ENCODE peak calls at places on chromosomes 1 and 21, in six cellular contexts. C is tibial nerve, V is ascending aorta, N is AG04450, X is adrenal gland, L is hepatocyte. T is an unnamed sample.

GRCh38 chr1:66330711-66331110 is 203.2 kb upstream of the SGIP1 start:
- DNase-seq in V (no peak), X (no peak), C (no peak), N (peak; percentile 33), L (no peak), T (no peak)

GRCh38 chr1:229629251-229629650 is 3.2 kb downstream of the URB2 start:
- DNase-seq in N (no peak), C (no peak), L (no peak), X (no peak), V (no peak), T (no peak)

GRCh38 chr1:151458936-151459330 is 361 bp downstream of the POGZ start:
- DNase-seq in V (no peak), N (peak; percentile 39), C (peak; percentile 29), L (peak; percentile 77), X (peak; percentile 79), T (no peak)

GRCh38 chr1:29586215-29586614 is 349.9 kb downstream of the PTPRU start:
- DNase-seq in X (no peak), V (no peak), L (no peak), C (no peak), N (no peak), T (no peak)

GRCh38 chr1:156625436-156626078 is 6.3 kb downstream of the HAPLN2 start:
- DNase-seq in X (peak; percentile 46), C (peak; percentile 40), N (no peak), V (no peak), L (peak; percentile 73), T (peak; percentile 61)

GRCh38 chr21:30463713-30464112 is 16.5 kb downstream of the KRTAP19-1 start:
- DNase-seq in C (no peak), V (no peak), N (no peak), X (no peak), L (peak; percentile 12), T (no peak)

GRCh38 chr1:151993084-151993733 is 450 bp downstream of the S100A10 start:
- DNase-seq in C (no peak), L (peak; percentile 35), N (no peak), V (no peak), X (peak; percentile 46), T (no peak)

GRCh38 chr1:222909586-222909985 is 94.7 kb downstream of the DISP1 start:
- DNase-seq in V (no peak), N (no peak), X (no peak), L (no peak), C (no peak), T (no peak)

GRCh38 chr1:26922901-26923300 is 1.4 kb downstream of the NUDC start:
- DNase-seq in L (no peak), V (no peak), C (no peak), N (no peak), X (no peak), T (no peak)

GRCh38 chr1:203985044-203985443 is 87.9 kb upstream of the SOX13 start:
- DNase-seq in C (no peak), L (no peak), V (no peak), X (no peak), N (no peak), T (no peak)

GRCh38 chr1:203992440-203992839 is 80.5 kb upstream of the SOX13 start:
- DNase-seq in L (no peak), X (no peak), C (no peak), N (no peak), V (no peak), T (no peak)

GRCh38 chr1:203986887-203987461 is 85.9 kb upstream of the SOX13 start:
- DNase-seq in V (no peak), L (no peak), C (no peak), X (no peak), N (no peak), T (no peak)

GRCh38 chr1:203985676-203986075 is 87.2 kb upstream of the SOX13 start:
- DNase-seq in X (no peak), L (no peak), V (no peak), C (no peak), N (no peak), T (no peak)

GRCh38 chr1:203990118-203990517 is 82.8 kb upstream of the SOX13 start:
- DNase-seq in N (no peak), V (no peak), L (no peak), X (no peak), C (no peak), T (no peak)
- H3K4me3 ChIP-seq in N (no peak overlapping the region), V (no peak overlapping the region), L (no peak overlapping the region), X (no peak overlapping the region), C (no peak overlapping the region), T (no peak overlapping the region)

GRCh38 chr1:201715351-201715750 is 113.6 kb upstream of the IPO9 start:
- DNase-seq in V (no peak), L (no peak), C (no peak), X (no peak), N (no peak), T (peak; percentile 9)

GRCh38 chr1:201715801-201716741 is 112.9 kb upstream of the IPO9 start:
- DNase-seq in L (no peak), N (no peak), X (no peak), V (no peak), C (no peak), T (no peak)

GRCh38 chr1:201716742-201717135 is 112.2 kb upstream of the IPO9 start:
- DNase-seq in V (no peak), N (no peak), L (no peak), C (no peak), X (no peak), T (no peak)

GRCh38 chr1:201713093-201713810 is 115.7 kb upstream of the IPO9 start:
- DNase-seq in C (peak; percentile 91), V (peak; percentile 95), L (peak; percentile 95), X (peak; percentile 99), N (peak; percentile 92), T (peak; percentile 77)

DNA sequence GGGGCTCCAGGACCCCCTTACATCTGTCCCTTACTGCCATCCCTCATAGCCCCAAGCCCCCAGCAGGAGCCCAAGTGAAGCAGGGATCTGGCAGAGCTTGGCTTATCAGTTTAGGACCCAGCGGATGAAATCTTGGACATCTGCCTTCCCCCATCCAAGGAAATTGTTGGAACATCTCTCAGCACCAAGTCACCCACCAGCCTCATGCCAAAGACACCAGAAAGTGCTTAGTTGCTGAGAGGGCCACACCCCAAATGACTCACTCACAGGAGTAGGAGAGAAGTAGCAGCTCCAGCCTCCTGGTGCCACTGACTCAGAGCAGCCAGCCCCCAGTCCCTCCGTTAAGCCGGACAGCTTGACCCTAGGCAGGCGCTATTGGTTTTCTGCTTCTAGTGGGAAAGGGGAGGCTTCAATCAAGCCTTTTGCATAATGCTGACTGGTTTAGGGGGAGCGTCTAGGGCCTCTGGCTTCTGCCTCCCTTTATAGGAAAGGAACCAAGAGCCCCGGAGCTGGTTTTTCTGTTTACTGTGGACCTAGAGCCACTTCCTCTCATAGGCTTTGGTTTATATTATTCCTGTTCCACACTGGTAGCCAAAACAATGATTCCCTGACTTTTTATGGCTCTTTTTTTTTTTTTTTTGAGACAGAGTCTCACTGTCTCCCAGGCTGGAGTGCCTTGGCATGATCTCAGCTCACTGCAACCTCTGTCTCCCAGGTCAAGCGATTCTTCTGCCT is 114.2 kb upstream of the IPO9 start:
- DNase-seq in L (peak; percentile 93), V (peak; percentile 94), N (peak; percentile 95), X (peak; percentile 93), C (peak; percentile 73), T (no peak)
- H3K27ac ChIP-seq in L (peak overlapping the region; percentile 87), V (peak overlapping the region; percentile 93), N (peak overlapping the region; percentile 97), X (no peak overlapping the region), C (peak overlapping the region; percentile 66), T (peak overlapping the region; percentile 99)

GRCh38 chr1:36224537-36225297 is 474 bp downstream of the THRAP3 start:
- DNase-seq in C (peak; percentile 45), V (peak; percentile 55), N (peak; percentile 48), L (peak; percentile 89), X (peak; percentile 87), T (no peak)
- TF ChIP-seq CTCF in C (peak; percentile 48), V (peak; percentile 46), N (peak; percentile 53), L (peak; percentile 35), X (peak; percentile 47), T (peak; percentile 20)

DNA sequence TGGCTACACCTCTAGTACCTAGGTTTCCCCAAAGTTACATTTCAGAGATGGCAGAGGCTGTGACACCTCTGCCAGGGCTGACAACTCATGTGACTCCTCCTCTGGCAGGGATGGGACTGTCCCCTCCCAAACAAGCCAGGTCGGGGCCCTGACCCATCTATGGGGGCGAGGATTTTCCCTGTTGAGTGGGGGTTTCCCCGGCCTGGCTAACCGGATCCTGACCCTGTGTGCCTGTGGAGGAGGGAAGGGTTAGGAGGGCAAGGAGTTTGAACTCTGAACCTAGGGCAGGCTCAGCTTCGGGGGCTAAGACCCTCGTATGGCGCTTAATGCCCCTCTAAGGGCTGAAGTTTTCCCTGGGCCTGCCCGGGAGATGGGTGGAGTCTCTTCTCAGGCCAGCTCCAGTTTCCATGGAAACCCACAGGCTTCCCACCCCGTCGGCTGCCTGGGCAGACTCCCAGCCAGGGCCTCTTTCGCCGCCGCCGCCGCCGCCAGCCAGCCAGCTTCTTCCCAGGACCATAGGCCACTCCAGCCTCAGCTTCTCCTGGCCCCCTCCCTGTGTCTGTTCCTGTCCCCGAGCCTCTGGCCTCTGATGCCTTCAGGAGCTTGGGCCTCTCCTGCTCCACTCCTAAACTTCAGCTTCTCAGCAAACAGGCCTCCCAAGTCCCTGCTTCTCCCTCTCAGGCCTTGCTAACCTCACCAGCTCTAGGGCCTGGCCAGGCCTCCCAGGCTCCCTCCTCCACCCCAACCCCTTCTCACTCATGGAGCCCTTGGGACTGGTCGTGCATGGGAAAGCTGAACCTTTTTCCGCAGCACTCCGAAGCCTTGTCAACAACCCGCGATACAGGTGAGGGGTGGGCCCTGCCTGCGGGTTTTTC is at the start of gene BTBD19:
- DNase-seq in X (peak; percentile 91), V (peak; percentile 10), L (peak; percentile 95), C (peak; percentile 74), N (peak; percentile 80), T (peak; percentile 70)
- H3K4me3 ChIP-seq in X (no peak within 1 kb of the TSS), V (peak within 1 kb of the TSS; percentile 45), L (no peak within 1 kb of the TSS), C (peak within 1 kb of the TSS; percentile 49), N (peak within 1 kb of the TSS; percentile 63), T (peak within 1 kb of the TSS; percentile 54)